ENCODE peak calls at places on chromosomes 4 and X, in four cellular contexts. W is Peyer's patch, P is transverse colon, Q is breast epithelium. G is an unnamed sample.

GRCh38 chr4:128648021-128648420 is 161.5 kb upstream of the JADE1 start:
- DNase-seq in W (no peak), P (no peak), Q (no peak), G (no peak)

GRCh38 chr4:61580721-61581377 is 380.7 kb downstream of the ADGRL3 start:
- DNase-seq in W (no peak), P (no peak), Q (no peak), G (no peak)

GRCh38 chr4:87399954-87400353 is 9.0 kb upstream of the HSD17B11 start:
- DNase-seq in W (no peak), P (no peak), Q (no peak), G (no peak)

GRCh38 chrX:17435476-17435875 is 60.5 kb downstream of the NHS start:
- DNase-seq in W (no peak), P (peak; percentile 8), Q (no peak), G (no peak)

GRCh38 chrX:48465336-48465933 is 4.6 kb downstream of the SLC38A5 start:
- DNase-seq in W (no peak), P (no peak), Q (no peak), G (peak; percentile 11)

GRCh38 chr4:124943145-124943889 is 230.8 kb upstream of the ANKRD50 start:
- DNase-seq in W (no peak), P (no peak), Q (no peak), G (no peak)

GRCh38 chrX:3176439-3176820 is 135.2 kb downstream of the ARSF start:
- DNase-seq in W (no peak), P (no peak), Q (no peak), G (no peak)

GRCh38 chr4:54277691-54278090 is 48.6 kb downstream of the PDGFRA start:
- DNase-seq in W (no peak), P (no peak), Q (no peak), G (no peak)

GRCh38 chr4:187141101-187141500 is 417.4 kb upstream of the FAT1 start:
- DNase-seq in W (no peak), P (no peak), Q (no peak), G (no peak)

GRCh38 chr4:1990348-1990645 is 18.5 kb downstream of the NELFA start:
- DNase-seq in W (no peak), P (no peak), Q (no peak), G (no peak)

GRCh38 chr4:108351806-108352205 is 183.1 kb upstream of the LEF1 start:
- DNase-seq in W (no peak), P (no peak), Q (no peak), G (no peak)

GRCh38 chr4:134787315-134787714 is 585.7 kb upstream of the PABPC4L start:
- DNase-seq in W (no peak), P (no peak), Q (no peak), G (no peak)

GRCh38 chrX:65643046-65643785 is 24.2 kb upstream of the MSN start:
- DNase-seq in W (no peak), P (no peak), Q (no peak), G (no peak)

GRCh38 chrX:87664381-87664780 is 146.8 kb downstream of the KLHL4 start:
- DNase-seq in W (no peak), P (no peak), Q (no peak), G (no peak)

GRCh38 chr4:84750956-84751275 is 168.0 kb downstream of the CDS1 start:
- DNase-seq in W (no peak), P (no peak), Q (no peak), G (no peak)

GRCh38 chrX:100207331-100208024 is 202.6 kb downstream of the PCDH19 start:
- DNase-seq in W (no peak), P (no peak), Q (no peak), G (no peak)

GRCh38 chrX:7146703-7147430 is 645 bp upstream of the STS start:
- DNase-seq in W (no peak), P (peak; percentile 49), Q (no peak), G (peak; percentile 35)

GRCh38 chrX:7146026-7146702 is 1.3 kb upstream of the STS start:
- DNase-seq in W (no peak), P (no peak), Q (no peak), G (no peak)

GRCh38 chrX:7147431-7147977 is at the start of gene STS:
- DNase-seq in W (peak; percentile 76), P (peak; percentile 52), Q (no peak), G (peak; percentile 68)

GRCh38 chrX:7149421-7149820 is 1.5 kb upstream of the PUDP start:
- DNase-seq in W (no peak), P (no peak), Q (no peak), G (no peak)

GRCh38 chrX:7147978-7148824 is at the start of gene PUDP:
- DNase-seq in W (peak; percentile 95), P (peak; percentile 92), Q (peak; percentile 68), G (peak; percentile 94)
- TF ChIP-seq POLR2A in W (peak; percentile 24), P (peak; percentile 40), Q (no peak), G (peak; percentile 64)

GRCh38 chrX:116238093-116238492 is 67.5 kb downstream of the AGTR2 start:
- DNase-seq in W (no peak), P (no peak), Q (no peak), G (no peak)
- H3K4me1 ChIP-seq in W (no peaks in the 10 kb centered on the region), P (no peaks in the 10 kb centered on the region), Q (no peaks in the 10 kb centered on the region), G (no peaks in the 10 kb centered on the region)

DNA sequence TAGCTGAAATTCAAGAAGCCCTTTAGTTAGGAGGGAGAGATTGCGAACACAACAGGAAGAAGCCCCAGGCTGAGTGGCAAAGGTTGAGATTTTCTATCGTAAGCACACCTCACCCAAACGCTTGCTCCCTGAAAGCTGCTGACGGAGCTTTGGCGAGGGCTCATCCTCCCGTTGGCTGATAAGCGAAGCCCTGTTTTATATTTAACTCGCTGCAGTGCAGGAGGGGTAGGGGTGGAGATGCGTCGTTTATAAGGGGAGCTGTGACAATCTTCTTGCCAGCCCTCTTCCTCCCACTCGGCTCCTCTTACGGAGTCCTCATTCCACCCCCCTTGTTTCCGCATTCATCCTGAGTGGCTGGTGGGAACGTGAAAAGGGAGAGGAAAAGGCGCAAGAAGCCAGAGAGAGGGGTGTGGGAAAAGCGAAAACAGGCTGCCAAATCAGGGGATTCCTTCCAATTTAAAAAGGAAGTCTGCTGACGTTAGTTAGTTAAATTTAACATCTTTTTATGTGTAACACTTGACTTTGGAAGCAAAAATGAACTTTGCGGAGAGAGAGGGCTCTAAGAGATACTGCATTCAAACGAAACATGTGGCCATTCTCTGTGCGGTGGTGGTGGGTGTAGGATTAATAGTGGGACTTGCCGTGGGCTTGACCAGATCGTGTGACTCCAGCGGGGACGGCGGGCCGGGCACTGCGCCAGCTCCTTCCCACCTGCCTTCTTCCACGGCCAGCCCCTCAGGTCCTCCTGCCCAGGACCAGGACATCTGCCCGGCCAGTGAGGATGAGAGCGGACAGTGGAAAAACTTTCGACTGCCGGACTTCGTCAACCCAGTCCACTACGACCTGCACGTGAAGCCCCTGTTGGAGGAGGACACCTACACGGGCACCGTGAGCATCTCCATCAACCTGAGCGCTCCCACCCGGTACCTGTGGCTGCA is at the start of gene ENPEP:
- DNase-seq in W (peak; percentile 84), P (peak; percentile 18), Q (no peak), G (peak; percentile 91)
- TF ChIP-seq POLR2A in W (peak; percentile 92), P (no peak), Q (no peak), G (peak; percentile 80)

GRCh38 chr4:82957045-82957444 is 53.6 kb downstream of the LIN54 start:
- DNase-seq in W (no peak), P (no peak), Q (no peak), G (no peak)

GRCh38 chr4:82951196-82951595 is 50.7 kb downstream of the THAP9 start:
- DNase-seq in W (no peak), P (no peak), Q (no peak), G (no peak)

GRCh38 chr4:82948647-82949204 is 48.2 kb downstream of the THAP9 start:
- DNase-seq in W (no peak), P (no peak), Q (no peak), G (no peak)

DNA sequence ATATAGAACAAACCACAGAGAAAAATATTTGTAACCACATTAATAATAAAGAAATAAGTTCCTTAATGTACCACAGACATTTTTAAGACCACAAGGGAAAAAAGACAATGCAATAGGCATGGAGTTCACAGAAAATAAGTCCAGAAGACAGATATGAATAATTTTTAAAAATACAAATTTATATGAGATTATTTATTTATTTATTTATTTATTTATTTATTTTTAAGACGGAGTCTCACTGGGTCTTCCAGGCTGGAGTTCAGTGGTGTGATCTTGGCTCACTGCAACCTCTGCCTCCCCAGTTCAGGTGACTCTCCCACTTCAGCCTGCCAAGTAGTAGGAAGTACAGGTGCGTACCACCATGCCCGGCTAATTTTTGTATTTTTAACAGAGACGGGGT is 53.7 kb downstream of the THAP9 start:
- DNase-seq in W (no peak), P (no peak), Q (no peak), G (no peak)
- H3K4me1 ChIP-seq in W (no peaks in the 10 kb centered on the region), P (no peaks in the 10 kb centered on the region), Q (no peaks in the 10 kb centered on the region), G (no peaks in the 10 kb centered on the region)

DNA sequence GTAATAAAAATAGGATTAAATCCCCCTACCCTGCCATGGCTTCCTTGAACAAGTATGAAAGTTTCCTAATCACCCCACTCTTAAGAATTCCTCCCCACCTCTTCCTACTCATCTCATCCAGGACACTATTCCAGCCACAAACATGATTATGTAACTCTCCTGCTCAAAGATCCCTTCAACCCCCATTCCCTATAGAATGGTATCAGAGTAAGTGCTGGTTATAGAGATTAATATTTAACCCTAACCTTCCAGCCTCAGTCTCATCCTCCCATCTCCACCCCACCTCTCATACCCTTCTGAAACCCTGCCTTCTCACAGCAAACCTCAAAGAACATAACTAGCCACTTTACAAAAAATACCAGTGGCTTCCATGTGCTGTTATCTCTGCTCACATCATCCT is 155.1 kb downstream of the PPP3CA start:
- DNase-seq in W (no peak), P (no peak), Q (no peak), G (no peak)
- TF ChIP-seq POLR2A in W (no peak), P (no peak), Q (no peak), G (no peak)